ENCODE peak calls at places on chromosomes 4 and X, in seven cellular contexts. I is tibial nerve, J is fibroblast of pulmonary artery, K is kidney epithelial cell, Q is AG09309, U is AG04449, A is ovary. G is an unnamed sample.

GRCh38 chrX:38868941-38869378 is 67.7 kb downstream of the MID1IP1 start:
- DNase-seq in A (no peak), U (no peak), I (no peak), J (peak), K (no peak), Q (no peak), G (peak)

GRCh38 chr4:6946497-6946896 is 36.9 kb downstream of the TBC1D14 start:
- DNase-seq in K (no peak), A (no peak), J (no peak), Q (no peak), U (no peak), I (no peak), G (no peak)

GRCh38 chrX:115147220-115147619 is 42.0 kb upstream of the RBMXL3 start:
- DNase-seq in I (no peak), U (no peak), K (no peak), A (no peak), Q (no peak), J (peak), G (peak)

GRCh38 chr4:85823295-85823694 is 348.3 kb downstream of the ARHGAP24 start:
- DNase-seq in K (no peak), A (no peak), J (peak), U (no peak), I (no peak), Q (no peak), G (peak)

GRCh38 chrX:48761674-48762471 is at the start of gene GLOD5:
- DNase-seq in U (no peak), J (peak), K (no peak), I (no peak), A (no peak), Q (no peak), G (peak)

GRCh38 chr4:78612398-78613005 is 60.9 kb downstream of the ANXA3 start:
- DNase-seq in Q (no peak), I (no peak), J (peak), A (no peak), K (no peak), U (no peak), G (peak)

GRCh38 chr4:5003372-5003857 is 15.8 kb downstream of the CYTL1 start:
- DNase-seq in I (no peak), U (no peak), A (no peak), K (no peak), Q (no peak), J (no peak), G (no peak)

GRCh38 chr4:32858971-32859370 is 2138.8 kb downstream of the PCDH7 start:
- DNase-seq in Q (peak), A (no peak), K (peak), U (no peak), J (peak), I (no peak), G (peak)

GRCh38 chrX:20217279-20217678 is 49.4 kb downstream of the RPS6KA3 start:
- DNase-seq in K (no peak), J (peak), U (no peak), Q (peak), A (no peak), I (no peak), G (peak)

GRCh38 chr4:128775916-128776315 is 33.6 kb upstream of the JADE1 start:
- DNase-seq in J (no peak), I (no peak), A (no peak), K (no peak), U (no peak), Q (no peak), G (no peak)

GRCh38 chrX:40176256-40176978 is 78.7 kb upstream of the BCOR start:
- DNase-seq in J (peak), K (no peak), Q (no peak), U (no peak), A (peak), I (no peak), G (peak)

GRCh38 chr4:155179216-155179615 is 29.2 kb upstream of the NPY2R start:
- DNase-seq in U (no peak), A (no peak), I (no peak), Q (no peak), J (peak), K (no peak), G (peak)

GRCh38 chr4:81375745-81376144 is 96.0 kb downstream of the RASGEF1B start:
- DNase-seq in U (no peak), K (no peak), I (no peak), A (no peak), Q (no peak), J (no peak), G (no peak)

GRCh38 chr4:149933883-149934282 is 118.2 kb upstream of the IQCM start:
- DNase-seq in A (no peak), I (no peak), J (peak), U (no peak), Q (no peak), K (no peak), G (no peak)

GRCh38 chr4:105946771-105947170 is 51.5 kb downstream of the NPNT start:
- DNase-seq in Q (no peak), J (no peak), K (no peak), U (no peak), A (no peak), I (no peak), G (no peak)

DNA sequence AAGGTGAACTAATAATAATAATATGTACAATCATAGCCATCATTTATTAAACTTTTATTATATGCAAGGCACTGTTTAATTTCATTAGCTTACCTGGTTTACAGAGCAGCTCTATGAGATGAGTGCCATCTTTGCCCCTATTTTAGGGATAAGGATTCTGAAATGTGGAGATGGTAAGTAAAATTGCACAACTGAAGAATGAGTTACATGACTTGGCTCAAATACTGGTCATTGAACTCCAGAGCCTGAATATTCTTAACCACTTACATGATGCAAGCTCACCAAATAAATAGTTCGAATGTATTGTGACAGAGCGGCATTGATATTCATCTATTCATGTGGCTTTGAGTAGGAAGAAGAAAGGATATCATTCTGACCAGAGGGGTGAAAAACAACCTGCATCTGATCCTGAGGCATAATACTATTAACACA is 11.7 kb downstream of the ALB start:
- DNase-seq in I (no peak), K (no peak), Q (no peak), U (no peak), A (no peak), J (no peak), G (no peak)
- TF ChIP-seq CTCF in I (no peak), K (no peak), Q (no peak), U (no peak), A (no peak), J (no peak), G (no peak)

GRCh38 chr4:2786794-2787229 is 6.1 kb upstream of the SH3BP2 start:
- DNase-seq in U (no peak), K (no peak), Q (no peak), I (no peak), J (no peak), A (no peak), G (no peak)

GRCh38 chr4:2783790-2784189 is 9.1 kb upstream of the SH3BP2 start:
- DNase-seq in A (no peak), K (no peak), U (no peak), Q (no peak), I (no peak), J (no peak), G (no peak)

GRCh38 chr4:2786152-2786671 is 6.7 kb upstream of the SH3BP2 start:
- DNase-seq in U (no peak), J (no peak), I (no peak), K (no peak), A (no peak), Q (no peak), G (no peak)

GRCh38 chr4:2787230-2788100 is 5.4 kb upstream of the SH3BP2 start:
- DNase-seq in K (no peak), Q (no peak), U (no peak), J (no peak), I (peak), A (peak), G (no peak)

GRCh38 chr4:2785613-2786012 is 7.3 kb upstream of the SH3BP2 start:
- DNase-seq in Q (no peak), J (no peak), I (peak), A (no peak), U (no peak), K (no peak), G (peak)
- H3K4me3 ChIP-seq in Q (no peak), J (no peak), I (no peak), A (no peak), U (no peak), K (no peak), G (no peak)

GRCh38 chr4:39464886-39465501 is 6.1 kb downstream of the LIAS start:
- DNase-seq in I (no peak), J (peak), A (no peak), U (peak), K (no peak), Q (no peak), G (peak)
- TF ChIP-seq CTCF in I (no peak), J (peak), A (no peak), U (no peak), K (peak), Q (peak), G (peak)

DNA sequence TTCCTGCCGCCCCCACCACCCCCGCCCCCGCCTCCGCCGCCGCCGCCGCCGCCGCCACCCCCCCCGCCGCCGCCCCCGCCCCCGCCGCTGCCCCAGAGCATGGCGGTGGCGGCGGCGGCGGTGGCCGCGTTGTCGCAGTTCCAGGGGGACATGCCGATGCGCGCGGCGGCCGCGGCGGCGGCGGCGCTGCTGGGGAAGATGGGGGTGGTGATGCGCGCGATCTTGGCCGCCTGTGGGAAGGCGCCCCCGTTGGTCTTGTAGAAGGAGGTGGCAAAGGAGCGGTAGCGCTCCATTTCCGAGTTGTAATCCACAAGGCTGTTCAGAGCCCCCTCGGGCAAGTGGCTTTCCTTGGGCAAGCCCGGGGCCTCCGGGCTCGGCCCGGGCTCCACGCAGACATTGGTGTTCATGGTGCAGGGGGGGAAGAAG is 3.3 kb downstream of the CXXC4 start:
- DNase-seq in I (peak), K (no peak), U (no peak), A (peak), Q (no peak), J (peak), G (no peak)
- H3K4me3 ChIP-seq in I (peak), K (peak), U (peak), A (peak), Q (peak), J (peak), G (peak)